ENCODE peak calls at places on chromosomes 3 and 15, in eight cellular contexts. K, W, P, G, F, Y, B and V are unnamed samples.
A peak's percentile ranks its signal among the peaks of the same experiment; 100 is the strongest.

GRCh38 chr3:28348286-28348636 is 260 bp upstream of the ZCWPW2 start:
- DNase-seq in K (no peak), W (no peak), P (no peak), G (no peak), F (no peak), Y (no peak), B (no peak), V (no peak)

GRCh38 chr3:43787330-43787729 is 96.6 kb downstream of the ABHD5 start:
- DNase-seq in K (no peak), W (no peak), P (no peak), G (no peak), F (no peak), Y (no peak), B (no peak), V (no peak)

GRCh38 chr15:32905481-32905880 is 187.7 kb downstream of the GREM1 start:
- DNase-seq in K (no peak), W (no peak), P (no peak), G (no peak), F (no peak), Y (no peak), B (no peak), V (no peak)

GRCh38 chr3:54600441-54601204 is 327.2 kb downstream of the LRTM1 start:
- DNase-seq in K (no peak), W (no peak), P (no peak), G (no peak), F (no peak), Y (no peak), B (peak; percentile 40), V (no peak)

GRCh38 chr3:143644370-143645089 is 203.7 kb downstream of the SLC9A9 start:
- DNase-seq in K (no peak), W (peak; percentile 54), P (no peak), G (peak; percentile 46), F (no peak), Y (no peak), B (peak; percentile 76), V (no peak)

GRCh38 chr3:57733790-57734189 is 22.3 kb upstream of the SLMAP start:
- DNase-seq in K (no peak), W (no peak), P (no peak), G (no peak), F (no peak), Y (no peak), B (peak; percentile 8), V (no peak)

GRCh38 chr3:187567741-187568140 is 102.5 kb downstream of the SST start:
- DNase-seq in K (no peak), W (no peak), P (no peak), G (no peak), F (no peak), Y (no peak), B (no peak), V (no peak)

GRCh38 chr15:44075535-44075934 is 119.5 kb downstream of the FRMD5 start:
- DNase-seq in K (no peak), W (no peak), P (peak; percentile 74), G (no peak), F (no peak), Y (no peak), B (no peak), V (no peak)

GRCh38 chr3:159761377-159761776 is 227.3 kb upstream of the IL12A start:
- DNase-seq in K (no peak), W (no peak), P (no peak), G (no peak), F (no peak), Y (peak; percentile 83), B (no peak), V (no peak)

GRCh38 chr3:84965141-84965540 is 6.4 kb downstream of the CADM2 start:
- DNase-seq in K (no peak), W (no peak), P (no peak), G (peak; percentile 24), F (no peak), Y (no peak), B (peak; percentile 93), V (no peak)

GRCh38 chr15:48868549-48868948 is 9.4 kb upstream of the EID1 start:
- DNase-seq in K (no peak), W (no peak), P (no peak), G (no peak), F (no peak), Y (no peak), B (no peak), V (no peak)

GRCh38 chr15:101108458-101108775 is 143.4 kb downstream of the CHSY1 start:
- DNase-seq in K (no peak), W (no peak), P (peak; percentile 51), G (no peak), F (peak; percentile 28), Y (no peak), B (no peak), V (no peak)

GRCh38 chr3:171175840-171176239 is 149.3 kb upstream of the SLC2A2 start:
- DNase-seq in K (no peak), W (no peak), P (no peak), G (no peak), F (no peak), Y (no peak), B (no peak), V (no peak)

GRCh38 chr15:47788685-47789084 is 71.4 kb downstream of the SEMA6D start:
- DNase-seq in K (no peak), W (no peak), P (no peak), G (no peak), F (no peak), Y (no peak), B (no peak), V (no peak)

GRCh38 chr3:89303721-89304120 is 196.3 kb downstream of the EPHA3 start:
- DNase-seq in K (no peak), W (no peak), P (no peak), G (no peak), F (no peak), Y (no peak), B (no peak), V (no peak)

GRCh38 chr3:168976969-168977368 is 686.5 kb downstream of the MECOM start:
- DNase-seq in K (no peak), W (no peak), P (no peak), G (no peak), F (no peak), Y (no peak), B (no peak), V (no peak)

GRCh38 chr3:189455009-189455408 is 176.2 kb upstream of the TP63 start:
- DNase-seq in K (no peak), W (no peak), P (no peak), G (no peak), F (peak; percentile 45), Y (no peak), B (no peak), V (no peak)

GRCh38 chr3:123657578-123657977 is 72.7 kb upstream of the HACD2 start:
- DNase-seq in K (no peak), W (no peak), P (no peak), G (no peak), F (no peak), Y (no peak), B (no peak), V (no peak)
- H3K4me1 ChIP-seq in K (peaks cover 54% of the 10 kb centered on the region), W (no peaks in the 10 kb centered on the region), P (peaks cover 6% of the 10 kb centered on the region), G (peaks cover 14% of the 10 kb centered on the region), F (peaks cover 22% of the 10 kb centered on the region), Y (peaks cover 98% of the 10 kb centered on the region), B (no peaks in the 10 kb centered on the region), V (peaks cover 91% of the 10 kb centered on the region)

GRCh38 chr3:65939184-65939583 is 99.5 kb downstream of the MAGI1 start:
- DNase-seq in K (no peak), W (no peak), P (no peak), G (no peak), F (no peak), Y (no peak), B (no peak), V (no peak)
- H3K27ac ChIP-seq in K (no peak overlapping the region), W (no peak overlapping the region), P (no peak overlapping the region), G (no peak overlapping the region), F (no peak overlapping the region), Y (no peak overlapping the region), B (peak overlapping the region; percentile 47), V (peak overlapping the region; percentile 13)

DNA sequence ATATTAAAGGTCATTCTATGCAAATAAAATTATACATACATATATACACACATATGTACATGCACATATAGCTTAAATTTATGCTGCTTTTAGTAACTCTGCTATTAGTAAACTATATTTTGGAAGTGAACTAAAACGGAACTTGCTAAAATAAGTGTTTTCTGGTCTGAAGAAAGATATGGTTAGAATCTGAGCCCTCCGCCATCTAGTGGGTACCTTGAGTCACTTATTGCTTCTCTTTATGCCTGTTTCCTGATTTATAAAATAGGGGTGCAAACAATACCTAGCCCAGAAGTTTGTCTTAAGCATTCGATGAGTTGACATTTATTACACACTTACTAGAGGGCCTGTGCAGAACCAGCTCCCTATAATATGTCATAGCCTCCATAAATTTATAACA is 255.7 kb downstream of the CNTN6 start:
- DNase-seq in K (no peak), W (no peak), P (no peak), G (no peak), F (no peak), Y (no peak), B (no peak), V (no peak)
- TF ChIP-seq CTCF in K (no peak), W (no peak), P (peak; percentile 24), G (no peak), F (no peak), Y (no peak), B (peak; percentile 28), V (no peak)

GRCh38 chr3:141086188-141086587 is 35.0 kb downstream of the SPSB4 start:
- DNase-seq in K (no peak), W (no peak), P (no peak), G (no peak), F (no peak), Y (no peak), B (no peak), V (no peak)

GRCh38 chr3:141091416-141091815 is 40.3 kb downstream of the SPSB4 start:
- DNase-seq in K (no peak), W (no peak), P (no peak), G (no peak), F (no peak), Y (no peak), B (no peak), V (no peak)

GRCh38 chr3:141092663-141093062 is 41.5 kb downstream of the SPSB4 start:
- DNase-seq in K (no peak), W (no peak), P (no peak), G (no peak), F (no peak), Y (no peak), B (no peak), V (no peak)

GRCh38 chr3:141087071-141087824 is 36.1 kb downstream of the SPSB4 start:
- DNase-seq in K (no peak), W (no peak), P (no peak), G (no peak), F (peak; percentile 47), Y (no peak), B (no peak), V (peak; percentile 31)

GRCh38 chr3:141089339-141090152 is 38.4 kb downstream of the SPSB4 start:
- DNase-seq in K (no peak), W (no peak), P (no peak), G (no peak), F (no peak), Y (no peak), B (no peak), V (no peak)
- H3K4me1 ChIP-seq in K (no peaks in the 10 kb centered on the region), W (no peaks in the 10 kb centered on the region), P (no peaks in the 10 kb centered on the region), G (no peaks in the 10 kb centered on the region), F (no peaks in the 10 kb centered on the region), Y (peaks cover 21% of the 10 kb centered on the region), B (peaks cover 82% of the 10 kb centered on the region), V (no peaks in the 10 kb centered on the region)